ENCODE peak calls at places on chromosomes 12 and 14, in seven cellular contexts. One of them, this sample, is unnamed.
A peak's percentile ranks its signal among the peaks of the same experiment; 100 is the strongest.

GRCh38 chr12:30806989-30807694 is 52.4 kb upstream of the CAPRIN2 start:
- DNase-seq in HCT116: peak; percentile 51
- DNase-seq in SK-N-SH: peak; percentile 61
- DNase-seq in H1: no peak
- DNase-seq in K562: peak; percentile 30
- DNase-seq in GM12878: peak; percentile 21
- DNase-seq in HepG2: peak; percentile 54
- DNase-seq in this sample: peak; percentile 89

GRCh38 chr12:95970905-95971304 is 25.2 kb downstream of the HAL start:
- DNase-seq in SK-N-SH: no peak
- DNase-seq in GM12878: no peak
- DNase-seq in K562: no peak
- DNase-seq in HepG2: no peak
- DNase-seq in HCT116: no peak
- DNase-seq in H1: peak; percentile 72
- DNase-seq in this sample: no peak

GRCh38 chr14:100067971-100068959 is 3.0 kb downstream of the EVL start:
- DNase-seq in K562: peak; percentile 72
- DNase-seq in SK-N-SH: no peak
- DNase-seq in GM12878: peak; percentile 89
- DNase-seq in HCT116: peak; percentile 21
- DNase-seq in H1: no peak
- DNase-seq in HepG2: no peak
- DNase-seq in this sample: no peak

GRCh38 chr14:62711351-62712023 is 333.8 kb downstream of the KCNH5 start:
- DNase-seq in K562: no peak
- DNase-seq in SK-N-SH: no peak
- DNase-seq in HepG2: no peak
- DNase-seq in H1: no peak
- DNase-seq in GM12878: no peak
- DNase-seq in HCT116: no peak
- DNase-seq in this sample: no peak

GRCh38 chr12:117408161-117408791 is 46.9 kb upstream of the NOS1 start:
- DNase-seq in K562: no peak
- DNase-seq in HCT116: no peak
- DNase-seq in H1: no peak
- DNase-seq in GM12878: no peak
- DNase-seq in SK-N-SH: peak; percentile 43
- DNase-seq in HepG2: no peak
- DNase-seq in this sample: peak; percentile 33

GRCh38 chr14:34713681-34714319 is 593 bp downstream of the CFL2 start:
- DNase-seq in HCT116: no peak
- DNase-seq in K562: peak; percentile 7
- DNase-seq in GM12878: no peak
- DNase-seq in HepG2: peak; percentile 55
- DNase-seq in H1: no peak
- DNase-seq in SK-N-SH: no peak
- DNase-seq in this sample: peak; percentile 38

GRCh38 chr12:6494968-6495367 is 1.1 kb downstream of the NCAPD2 start:
- DNase-seq in SK-N-SH: no peak
- DNase-seq in H1: no peak
- DNase-seq in HepG2: no peak
- DNase-seq in HCT116: no peak
- DNase-seq in GM12878: no peak
- DNase-seq in K562: no peak
- DNase-seq in this sample: no peak

GRCh38 chr14:61420326-61420725 is 98.9 kb downstream of the PRKCH start:
- DNase-seq in K562: no peak
- DNase-seq in HepG2: no peak
- DNase-seq in GM12878: no peak
- DNase-seq in HCT116: peak; percentile 6
- DNase-seq in H1: peak; percentile 31
- DNase-seq in SK-N-SH: no peak
- DNase-seq in this sample: no peak

GRCh38 chr12:79687711-79688270 is 3.0 kb downstream of the PAWR start:
- DNase-seq in H1: no peak
- DNase-seq in HCT116: no peak
- DNase-seq in K562: no peak
- DNase-seq in HepG2: no peak
- DNase-seq in SK-N-SH: no peak
- DNase-seq in GM12878: no peak
- DNase-seq in this sample: no peak

GRCh38 chr14:50955373-50956043 is 11.2 kb upstream of the PYGL start:
- DNase-seq in SK-N-SH: peak; percentile 75
- DNase-seq in H1: no peak
- DNase-seq in GM12878: no peak
- DNase-seq in HCT116: peak; percentile 95
- DNase-seq in K562: peak; percentile 76
- DNase-seq in HepG2: peak; percentile 82
- DNase-seq in this sample: peak; percentile 92

GRCh38 chr14:77615231-77616132 is 955 bp downstream of the SPTLC2 start:
- DNase-seq in HepG2: no peak
- DNase-seq in K562: no peak
- DNase-seq in SK-N-SH: peak; percentile 43
- DNase-seq in GM12878: no peak
- DNase-seq in HCT116: no peak
- DNase-seq in H1: no peak
- DNase-seq in this sample: no peak

GRCh38 chr14:28375295-28375694 is 391.3 kb upstream of the FOXG1 start:
- DNase-seq in SK-N-SH: peak; percentile 0
- DNase-seq in GM12878: no peak
- DNase-seq in HepG2: no peak
- DNase-seq in HCT116: no peak
- DNase-seq in H1: peak; percentile 25
- DNase-seq in K562: no peak
- DNase-seq in this sample: peak; percentile 70

GRCh38 chr12:107521826-107522355 is 163.7 kb upstream of the PWP1 start:
- DNase-seq in H1: no peak
- DNase-seq in HCT116: no peak
- DNase-seq in K562: no peak
- DNase-seq in HepG2: no peak
- DNase-seq in SK-N-SH: no peak
- DNase-seq in GM12878: no peak
- DNase-seq in this sample: no peak

GRCh38 chr12:88562151-88562550 is 18.1 kb downstream of the KITLG start:
- DNase-seq in HepG2: no peak
- DNase-seq in H1: no peak
- DNase-seq in K562: no peak
- DNase-seq in SK-N-SH: no peak
- DNase-seq in GM12878: no peak
- DNase-seq in HCT116: no peak
- DNase-seq in this sample: no peak

GRCh38 chr14:55614304-55614703 is 34.3 kb downstream of the KTN1 start:
- DNase-seq in HepG2: no peak
- DNase-seq in SK-N-SH: no peak
- DNase-seq in K562: no peak
- DNase-seq in H1: no peak
- DNase-seq in GM12878: no peak
- DNase-seq in HCT116: no peak
- DNase-seq in this sample: no peak

GRCh38 chr12:108338915-108339657 is at the start of gene CMKLR1:
- DNase-seq in H1: no peak
- DNase-seq in SK-N-SH: peak; percentile 78
- DNase-seq in HepG2: no peak
- DNase-seq in HCT116: no peak
- DNase-seq in K562: peak; percentile 57
- DNase-seq in GM12878: no peak
- DNase-seq in this sample: no peak

GRCh38 chr14:33530358-33530757 is 420.5 kb downstream of the EGLN3 start:
- DNase-seq in GM12878: no peak
- DNase-seq in HepG2: no peak
- DNase-seq in H1: no peak
- DNase-seq in HCT116: no peak
- DNase-seq in SK-N-SH: no peak
- DNase-seq in K562: no peak
- DNase-seq in this sample: no peak

GRCh38 chr14:85943187-85943586 is 413.2 kb downstream of the FLRT2 start:
- DNase-seq in H1: no peak
- DNase-seq in SK-N-SH: no peak
- DNase-seq in HepG2: no peak
- DNase-seq in HCT116: no peak
- DNase-seq in K562: no peak
- DNase-seq in GM12878: no peak
- DNase-seq in this sample: no peak

GRCh38 chr14:90319634-90320541 is 11.9 kb downstream of the NRDE2 start:
- DNase-seq in SK-N-SH: no peak
- DNase-seq in H1: no peak
- DNase-seq in GM12878: no peak
- DNase-seq in HCT116: no peak
- DNase-seq in K562: no peak
- DNase-seq in HepG2: no peak
- DNase-seq in this sample: no peak

GRCh38 chr12:109289004-109289403 is 20.1 kb downstream of the FOXN4 start:
- DNase-seq in HepG2: no peak
- DNase-seq in HCT116: no peak
- DNase-seq in GM12878: no peak
- DNase-seq in H1: no peak
- DNase-seq in SK-N-SH: no peak
- DNase-seq in K562: no peak
- DNase-seq in this sample: no peak

GRCh38 chr14:49526101-49526500 is 60.1 kb downstream of the RPS29 start:
- DNase-seq in H1: no peak
- DNase-seq in GM12878: no peak
- DNase-seq in HepG2: no peak
- DNase-seq in K562: no peak
- DNase-seq in HCT116: no peak
- DNase-seq in SK-N-SH: no peak
- DNase-seq in this sample: no peak

GRCh38 chr14:51613436-51613835 is 38.3 kb upstream of the FRMD6 start:
- DNase-seq in K562: no peak
- DNase-seq in HCT116: no peak
- DNase-seq in SK-N-SH: no peak
- DNase-seq in GM12878: no peak
- DNase-seq in H1: no peak
- DNase-seq in HepG2: no peak
- DNase-seq in this sample: no peak

GRCh38 chr12:46351861-46352595 is 20.5 kb downstream of the SLC38A2 start:
- DNase-seq in H1: no peak
- DNase-seq in SK-N-SH: no peak
- DNase-seq in GM12878: no peak
- DNase-seq in HepG2: no peak
- DNase-seq in HCT116: no peak
- DNase-seq in K562: no peak
- DNase-seq in this sample: no peak
- TF ChIP-seq JUND in H1: no peak
- TF ChIP-seq JUND in SK-N-SH: no peak
- TF ChIP-seq JUND in GM12878: no peak
- TF ChIP-seq JUND in HepG2: no peak
- TF ChIP-seq JUND in HCT116: no peak
- TF ChIP-seq JUND in K562: no peak
- TF ChIP-seq JUND in this sample: no peak

GRCh38 chr12:93476555-93476954 is 9.2 kb downstream of the MRPL42 start:
- DNase-seq in SK-N-SH: no peak
- DNase-seq in H1: no peak
- DNase-seq in HCT116: no peak
- DNase-seq in HepG2: peak; percentile 16
- DNase-seq in GM12878: no peak
- DNase-seq in K562: no peak
- DNase-seq in this sample: no peak
- TF ChIP-seq JUND in SK-N-SH: no peak
- TF ChIP-seq JUND in H1: no peak
- TF ChIP-seq JUND in HCT116: no peak
- TF ChIP-seq JUND in HepG2: no peak
- TF ChIP-seq JUND in GM12878: no peak
- TF ChIP-seq JUND in K562: no peak
- TF ChIP-seq JUND in this sample: no peak

DNA sequence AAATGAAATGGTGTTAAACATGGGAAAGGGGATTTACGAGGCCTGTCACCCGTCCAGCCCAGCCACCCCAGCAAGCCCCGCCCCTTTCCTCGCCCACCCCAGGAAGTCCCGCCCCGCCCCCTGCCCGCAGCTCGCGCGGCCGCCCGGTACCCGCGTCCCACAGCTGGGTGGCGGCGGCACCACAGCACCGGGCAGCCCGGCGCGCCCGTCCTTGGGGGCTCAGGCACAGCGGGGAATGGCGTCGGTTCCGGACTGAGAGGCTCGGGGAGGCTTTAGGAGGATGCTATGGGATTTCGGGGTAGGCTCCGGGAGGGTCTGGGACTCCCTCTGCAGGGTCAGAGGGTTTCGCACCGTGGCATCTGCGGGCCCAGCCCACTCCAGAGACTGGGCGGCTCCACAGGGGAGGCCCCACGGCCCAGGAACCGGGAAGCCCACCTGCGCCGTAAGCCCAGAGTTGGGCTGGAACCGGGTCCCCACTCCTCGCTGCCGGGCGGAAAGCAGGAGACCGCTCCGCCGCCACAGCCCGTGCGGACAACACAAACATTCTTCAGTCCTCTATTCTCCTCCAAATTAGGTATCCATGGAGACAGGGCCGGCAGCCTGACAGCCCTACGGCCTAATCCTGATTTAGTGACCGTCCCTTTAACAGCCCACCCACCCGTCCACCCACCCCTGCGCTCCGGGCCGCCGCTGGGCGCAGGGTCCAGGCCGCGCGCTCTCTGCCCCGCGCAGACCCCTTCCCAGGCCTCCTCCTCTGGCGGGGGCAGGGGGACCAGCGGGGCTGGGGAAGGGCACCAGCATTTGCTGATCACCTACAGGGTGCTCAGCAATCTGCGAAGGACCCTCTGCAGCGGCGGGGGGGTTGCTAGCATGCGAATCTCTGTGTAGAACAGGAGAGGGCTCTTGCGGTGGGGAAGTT is 1.3 kb downstream of the FIGNL2 start:
- DNase-seq in HCT116: no peak
- DNase-seq in K562: peak; percentile 46
- DNase-seq in GM12878: no peak
- DNase-seq in H1: no peak
- DNase-seq in HepG2: no peak
- DNase-seq in SK-N-SH: peak; percentile 94
- DNase-seq in this sample: no peak
- TF ChIP-seq JUND in HCT116: no peak
- TF ChIP-seq JUND in K562: no peak
- TF ChIP-seq JUND in GM12878: no peak
- TF ChIP-seq JUND in H1: no peak
- TF ChIP-seq JUND in HepG2: no peak
- TF ChIP-seq JUND in SK-N-SH: no peak
- TF ChIP-seq JUND in this sample: no peak

GRCh38 chr12:123077298-123078113 is 73.4 kb downstream of the PITPNM2 start:
- DNase-seq in GM12878: no peak
- DNase-seq in H1: no peak
- DNase-seq in HepG2: no peak
- DNase-seq in K562: no peak
- DNase-seq in SK-N-SH: no peak
- DNase-seq in HCT116: no peak
- DNase-seq in this sample: no peak

GRCh38 chr12:123076604-123077297 is 74.1 kb downstream of the PITPNM2 start:
- DNase-seq in HCT116: no peak
- DNase-seq in SK-N-SH: peak; percentile 31
- DNase-seq in HepG2: no peak
- DNase-seq in H1: no peak
- DNase-seq in GM12878: no peak
- DNase-seq in K562: no peak
- DNase-seq in this sample: no peak

GRCh38 chr12:123075591-123076171 is 75.2 kb downstream of the PITPNM2 start:
- DNase-seq in GM12878: no peak
- DNase-seq in H1: peak; percentile 33
- DNase-seq in HCT116: no peak
- DNase-seq in SK-N-SH: no peak
- DNase-seq in K562: peak; percentile 51
- DNase-seq in HepG2: peak; percentile 78
- DNase-seq in this sample: peak; percentile 87

GRCh38 chr12:123073962-123074801 is 76.7 kb downstream of the PITPNM2 start:
- DNase-seq in HCT116: no peak
- DNase-seq in K562: no peak
- DNase-seq in H1: no peak
- DNase-seq in GM12878: no peak
- DNase-seq in SK-N-SH: no peak
- DNase-seq in HepG2: no peak
- DNase-seq in this sample: no peak

GRCh38 chr12:123075092-123075491 is 75.8 kb downstream of the PITPNM2 start:
- DNase-seq in SK-N-SH: no peak
- DNase-seq in HCT116: no peak
- DNase-seq in HepG2: no peak
- DNase-seq in K562: no peak
- DNase-seq in H1: no peak
- DNase-seq in GM12878: no peak
- DNase-seq in this sample: no peak
- TF ChIP-seq JUND in SK-N-SH: no peak
- TF ChIP-seq JUND in HCT116: no peak
- TF ChIP-seq JUND in HepG2: no peak
- TF ChIP-seq JUND in K562: no peak
- TF ChIP-seq JUND in H1: no peak
- TF ChIP-seq JUND in GM12878: no peak
- TF ChIP-seq JUND in this sample: no peak